ENCODE peak calls at places on chromosomes 12 and 14, in ten cellular contexts. D, P, K, U, V, N, J, A, C and E are unnamed samples.

GRCh38 chr12:14771651-14772137 is 31.6 kb downstream of the WBP11 start:
- DNase-seq in D (no peak), P (no peak), K (no peak), U (no peak), V (no peak), N (no peak), J (no peak), A (peak; percentile 25), C (no peak), E (no peak)

GRCh38 chr12:2503762-2504161 is 291.0 kb upstream of the FKBP4 start:
- DNase-seq in D (no peak), P (no peak), K (peak; percentile 69), U (no peak), V (no peak), N (no peak), J (no peak), A (no peak), C (no peak), E (no peak)

GRCh38 chr14:73748858-73749357 is 34.7 kb upstream of the PNMA1 start:
- DNase-seq in D (no peak), P (no peak), K (no peak), U (no peak), V (no peak), N (no peak), J (no peak), A (no peak), C (no peak), E (no peak)

GRCh38 chr14:58772061-58772604 is 134.4 kb downstream of the DACT1 start:
- DNase-seq in D (no peak), P (no peak), K (no peak), U (no peak), V (no peak), N (no peak), J (no peak), A (no peak), C (no peak), E (no peak)

GRCh38 chr12:22255097-22255496 is 79.4 kb downstream of the ST8SIA1 start:
- DNase-seq in D (no peak), P (no peak), K (no peak), U (peak; percentile 57), V (no peak), N (peak; percentile 35), J (no peak), A (no peak), C (no peak), E (peak; percentile 63)

GRCh38 chr14:54797986-54798385 is 104.6 kb downstream of the GCH1 start:
- DNase-seq in D (no peak), P (no peak), K (no peak), U (no peak), V (no peak), N (no peak), J (no peak), A (no peak), C (no peak), E (no peak)

GRCh38 chr14:68508581-68508980 is 284.3 kb downstream of the ZFP36L1 start:
- DNase-seq in D (no peak), P (no peak), K (no peak), U (no peak), V (no peak), N (no peak), J (no peak), A (no peak), C (no peak), E (no peak)

GRCh38 chr12:28963554-28963953 is 185.5 kb upstream of the FAR2 start:
- DNase-seq in D (no peak), P (no peak), K (no peak), U (peak; percentile 63), V (no peak), N (no peak), J (no peak), A (no peak), C (no peak), E (peak; percentile 49)

GRCh38 chr14:91745329-91745728 is 13.4 kb upstream of the CATSPERB start:
- DNase-seq in D (no peak), P (no peak), K (no peak), U (no peak), V (no peak), N (no peak), J (no peak), A (no peak), C (peak; percentile 71), E (no peak)

GRCh38 chr14:49464885-49465284 is 121.3 kb downstream of the RPS29 start:
- DNase-seq in D (no peak), P (no peak), K (peak; percentile 9), U (no peak), V (no peak), N (no peak), J (no peak), A (peak; percentile 5), C (no peak), E (peak; percentile 14)

GRCh38 chr12:3329361-3329760 is 161.6 kb upstream of the PRMT8 start:
- DNase-seq in D (no peak), P (peak; percentile 20), K (no peak), U (no peak), V (no peak), N (no peak), J (no peak), A (no peak), C (no peak), E (no peak)

GRCh38 chr14:32608880-32609279 is 279.8 kb downstream of the AKAP6 start:
- DNase-seq in D (no peak), P (no peak), K (no peak), U (peak; percentile 22), V (no peak), N (peak; percentile 51), J (no peak), A (no peak), C (no peak), E (peak; percentile 75)

GRCh38 chr14:39946796-39947195 is 514.6 kb upstream of the FBXO33 start:
- DNase-seq in D (no peak), P (no peak), K (no peak), U (no peak), V (no peak), N (peak; percentile 16), J (no peak), A (no peak), C (no peak), E (peak; percentile 46)

GRCh38 chr14:24437020-24437735 is 5.4 kb downstream of the SDR39U1 start:
- DNase-seq in D (no peak), P (no peak), K (no peak), U (no peak), V (no peak), N (no peak), J (no peak), A (no peak), C (no peak), E (no peak)

GRCh38 chr12:52825961-52826360 is 8.2 kb downstream of the KRT79 start:
- DNase-seq in D (no peak), P (no peak), K (no peak), U (no peak), V (no peak), N (no peak), J (no peak), A (no peak), C (no peak), E (no peak)

GRCh38 chr12:100031821-100032220 is 47.1 kb upstream of the ANKS1B start:
- DNase-seq in D (no peak), P (no peak), K (no peak), U (no peak), V (no peak), N (no peak), J (no peak), A (peak; percentile 4), C (no peak), E (no peak)

GRCh38 chr12:122865268-122866231 is 30.3 kb downstream of the HIP1R start:
- DNase-seq in D (no peak), P (no peak), K (peak; percentile 39), U (no peak), V (no peak), N (no peak), J (peak; percentile 42), A (peak; percentile 79), C (no peak), E (no peak)

DNA sequence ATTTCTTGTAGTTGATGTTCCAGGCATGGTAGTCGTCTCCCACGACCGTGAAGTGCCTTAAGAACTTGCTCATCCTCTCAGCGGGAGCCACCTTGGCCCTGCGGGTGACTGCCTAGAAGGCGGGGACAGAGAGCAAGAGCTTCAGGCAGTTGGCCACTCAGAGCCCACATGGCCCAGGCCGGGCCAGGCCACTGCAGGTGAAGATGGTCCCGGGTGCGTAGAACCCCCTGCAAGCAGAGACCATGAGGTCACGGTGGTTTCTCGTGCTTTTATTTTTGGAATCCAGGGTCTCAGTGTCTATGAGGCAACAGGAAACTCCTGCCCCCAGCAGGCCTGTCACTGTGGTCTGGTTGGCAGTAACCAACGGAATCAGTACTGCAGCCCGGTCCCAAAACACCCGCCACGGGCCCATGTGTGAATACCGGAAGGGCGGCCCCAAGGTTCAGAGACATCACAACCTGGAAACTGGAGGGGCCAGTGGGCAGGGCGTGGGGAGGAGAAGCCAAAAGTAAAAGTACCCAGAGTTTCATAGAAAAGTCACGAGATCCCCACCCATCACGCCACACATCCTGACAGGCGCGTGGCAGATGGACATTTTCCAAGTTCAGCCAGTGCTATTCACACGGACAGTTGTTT is 27.5 kb downstream of the HVCN1 start:
- DNase-seq in D (no peak), P (peak; percentile 58), K (no peak), U (no peak), V (peak; percentile 23), N (no peak), J (no peak), A (no peak), C (no peak), E (no peak)
- TF ChIP-seq CTCF in D (no peak), P (no peak), K (no peak), U (no peak), V (no peak), N (no peak), J (no peak), A (no peak), C (no peak), E (no peak)

GRCh38 chr12:48937170-48937569 is 11.9 kb upstream of the FKBP11 start:
- DNase-seq in D (no peak), P (no peak), K (no peak), U (no peak), V (no peak), N (no peak), J (no peak), A (no peak), C (no peak), E (no peak)
- TF ChIP-seq CTCF in D (no peak), P (no peak), K (peak; percentile 17), U (no peak), V (no peak), N (peak; percentile 34), J (no peak), A (peak; percentile 26), C (no peak), E (no peak)

DNA sequence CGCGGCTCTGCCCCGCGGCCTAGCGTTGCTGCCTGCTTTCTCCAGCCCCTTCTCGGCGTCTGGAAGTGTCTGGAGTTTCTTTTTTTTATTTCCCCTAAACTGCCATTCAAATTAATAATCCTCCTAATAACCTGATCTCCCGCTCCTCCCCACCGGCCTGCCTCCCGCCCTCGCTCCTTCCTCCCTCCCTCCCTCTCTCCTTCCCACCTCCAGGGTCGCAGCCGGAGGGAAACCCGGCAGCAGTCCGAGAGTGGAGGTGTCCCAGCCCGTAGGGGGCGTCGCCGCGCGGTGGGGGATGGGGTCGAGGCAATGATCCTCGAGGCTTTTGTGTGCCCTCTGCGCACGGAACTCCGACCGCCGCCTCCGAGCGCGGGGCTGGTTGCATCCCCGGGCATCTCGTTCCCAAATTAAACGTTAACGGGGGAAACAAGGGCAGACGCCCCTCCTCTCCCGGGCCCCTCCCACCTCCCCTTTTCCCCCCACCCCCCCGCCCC is 1.1 kb upstream of the SOCS2 start:
- DNase-seq in D (peak; percentile 25), P (peak; percentile 79), K (peak; percentile 77), U (peak; percentile 76), V (peak; percentile 88), N (no peak), J (no peak), A (peak; percentile 86), C (no peak), E (peak; percentile 71)
- TF ChIP-seq CTCF in D (no peak), P (no peak), K (peak; percentile 29), U (peak; percentile 34), V (peak; percentile 25), N (peak; percentile 44), J (no peak), A (peak; percentile 52), C (peak; percentile 46), E (peak; percentile 13)

GRCh38 chr12:6195665-6196535 is 4.3 kb upstream of the CD9 start:
- DNase-seq in D (peak; percentile 68), P (peak; percentile 90), K (peak; percentile 89), U (peak; percentile 89), V (peak; percentile 91), N (peak; percentile 77), J (peak; percentile 48), A (peak; percentile 96), C (peak; percentile 91), E (peak; percentile 92)
- TF ChIP-seq CTCF in D (peak; percentile 94), P (peak; percentile 96), K (peak; percentile 92), U (peak; percentile 89), V (peak; percentile 97), N (peak; percentile 93), J (peak; percentile 96), A (peak; percentile 90), C (peak; percentile 96), E (peak; percentile 88)